ENCODE peak calls at places on chromosomes 5 and 9, in four cellular contexts. Q, A, O and X are unnamed samples.

GRCh38 chr9:122213589-122214413 is 15.0 kb downstream of the LHX6 start:
- DNase-seq in Q (peak), O (peak), A (peak), X (peak)

GRCh38 chr5:173984218-173984617 is 4.8 kb upstream of the C5orf47 start:
- DNase-seq in Q (peak), O (peak), A (no peak), X (no peak)

GRCh38 chr9:129979346-129979745 is 63.6 kb downstream of the FNBP1 start:
- DNase-seq in O (no peak), A (no peak), Q (no peak), X (no peak)

GRCh38 chr9:93020151-93020550 is 38.4 kb upstream of the SUSD3 start:
- DNase-seq in Q (no peak), A (no peak), O (no peak), X (no peak)

GRCh38 chr9:94175669-94176068 is 83.4 kb upstream of the ZNF169 start:
- DNase-seq in O (no peak), Q (no peak), A (no peak), X (no peak)

GRCh38 chr9:104108315-104108714 is 14.2 kb downstream of the SMC2 start:
- DNase-seq in O (no peak), Q (no peak), A (no peak), X (no peak)

GRCh38 chr9:126695186-126696090 is 81.7 kb downstream of the LMX1B start:
- DNase-seq in A (no peak), Q (no peak), O (peak), X (no peak)

GRCh38 chr9:15480028-15480427 is 30.7 kb downstream of the PSIP1 start:
- DNase-seq in Q (no peak), O (no peak), A (no peak), X (no peak)

GRCh38 chr9:37197158-37198033 is 77.0 kb downstream of the ZCCHC7 start:
- DNase-seq in Q (peak), A (no peak), O (peak), X (no peak)

GRCh38 chr9:129006328-129007034 is 21.6 kb downstream of the SH3GLB2 start:
- DNase-seq in O (peak), Q (peak), A (peak), X (no peak)

GRCh38 chr5:35687961-35688360 is 70.3 kb downstream of the SPEF2 start:
- DNase-seq in Q (no peak), A (no peak), O (no peak), X (no peak)

GRCh38 chr9:2415326-2415725 is 206.3 kb upstream of the VLDLR start:
- DNase-seq in A (no peak), Q (no peak), O (no peak), X (no peak)

GRCh38 chr9:96777539-96777864 is 385 bp downstream of the ZNF510 start:
- DNase-seq in A (no peak), Q (no peak), O (no peak), X (no peak)

GRCh38 chr5:89097103-89097502 is 214.1 kb upstream of the MEF2C start:
- DNase-seq in O (no peak), Q (peak), A (no peak), X (no peak)

GRCh38 chr9:112378441-112379176 is 1.3 kb upstream of the HSDL2 start:
- DNase-seq in A (no peak), O (no peak), Q (peak), X (no peak)

GRCh38 chr9:114163517-114163924 is 8.2 kb downstream of the COL27A1 start:
- DNase-seq in Q (no peak), A (no peak), O (peak), X (no peak)

GRCh38 chr5:169116961-169117461 is 183.9 kb downstream of the SLIT3 start:
- DNase-seq in O (peak), Q (no peak), A (no peak), X (no peak)

GRCh38 chr5:1975898-1976765 is 93.4 kb upstream of the IRX4 start:
- DNase-seq in A (no peak), O (no peak), Q (no peak), X (no peak)

GRCh38 chr5:68159251-68159951 is 56.2 kb upstream of the PIK3R1 start:
- DNase-seq in Q (no peak), A (no peak), O (no peak), X (no peak)

DNA sequence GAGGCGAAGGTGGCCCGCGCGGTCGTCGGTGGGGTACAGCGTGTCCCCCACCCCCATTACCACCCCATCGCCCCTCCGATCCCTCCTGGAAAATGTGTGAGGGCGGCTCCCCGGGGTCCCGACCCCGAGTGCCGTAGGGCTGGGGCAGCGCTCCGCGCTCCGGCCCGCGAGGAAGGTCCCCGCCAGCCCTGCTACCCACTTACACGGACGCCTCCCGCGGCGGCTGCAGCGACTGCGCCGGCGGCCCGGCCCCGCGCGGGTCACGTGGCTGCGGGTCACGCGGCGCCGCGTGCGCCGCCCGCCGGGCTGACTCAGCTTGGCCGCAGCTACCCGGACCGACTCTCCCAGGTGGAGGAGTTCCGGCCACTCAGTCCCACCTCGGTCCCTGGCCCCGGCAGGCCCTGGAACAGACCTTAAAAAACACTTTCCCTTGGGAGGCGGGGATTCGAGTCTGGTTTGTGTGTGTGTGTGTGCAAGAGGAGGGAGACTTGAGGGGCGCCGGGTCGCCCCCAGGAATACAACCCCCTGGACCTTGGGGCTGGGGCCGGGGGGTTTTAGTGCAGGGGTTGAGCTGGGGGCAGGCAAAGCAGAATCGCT is at the start of gene GNPDA1:
- DNase-seq in O (peak), Q (peak), A (peak), X (peak)
- TF ChIP-seq CTCF in O (no peak), Q (no peak), A (no peak), X (no peak)

GRCh38 chr5:42912184-42912766 is 100.6 kb upstream of the SELENOP start:
- DNase-seq in Q (peak), O (peak), A (peak), X (no peak)
- TF ChIP-seq CTCF in Q (peak), O (peak), A (peak), X (no peak)

GRCh38 chr9:132546148-132547051 is 36.0 kb upstream of the BARHL1 start:
- DNase-seq in O (peak), Q (no peak), A (no peak), X (no peak)
- TF ChIP-seq CTCF in O (peak), Q (peak), A (no peak), X (peak)

DNA sequence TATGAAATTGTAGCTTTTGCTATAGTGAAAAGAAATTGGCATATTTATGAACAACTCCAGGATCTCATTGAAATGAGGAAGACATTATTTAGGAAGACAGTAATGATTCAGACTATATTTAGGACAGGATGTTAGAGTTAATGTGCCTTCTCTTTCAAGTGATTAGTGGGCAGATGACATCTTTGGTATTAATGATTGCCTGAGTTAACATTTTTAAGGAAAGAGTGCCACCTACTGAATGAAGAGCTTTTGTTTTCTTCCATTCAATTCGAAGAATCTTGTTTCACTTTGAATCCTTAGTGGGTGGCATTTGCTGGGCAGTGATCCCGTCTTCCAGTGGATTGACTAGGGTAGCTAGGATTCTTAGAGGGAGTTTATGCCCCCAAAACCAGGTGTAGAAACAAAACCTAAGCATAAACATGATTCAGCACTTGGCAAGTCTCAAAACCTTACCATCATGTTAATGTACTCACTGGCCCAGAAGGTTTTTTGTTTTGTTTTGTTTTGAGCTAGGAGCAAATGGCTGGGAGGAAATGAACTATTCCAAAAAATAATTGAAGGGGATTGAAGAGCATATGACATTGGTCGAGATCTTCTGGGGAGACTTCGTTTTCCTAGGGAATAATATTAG is 23.2 kb downstream of the MAP3K1 start:
- DNase-seq in O (peak), Q (peak), A (no peak), X (no peak)
- TF ChIP-seq CTCF in O (peak), Q (peak), A (peak), X (no peak)

DNA sequence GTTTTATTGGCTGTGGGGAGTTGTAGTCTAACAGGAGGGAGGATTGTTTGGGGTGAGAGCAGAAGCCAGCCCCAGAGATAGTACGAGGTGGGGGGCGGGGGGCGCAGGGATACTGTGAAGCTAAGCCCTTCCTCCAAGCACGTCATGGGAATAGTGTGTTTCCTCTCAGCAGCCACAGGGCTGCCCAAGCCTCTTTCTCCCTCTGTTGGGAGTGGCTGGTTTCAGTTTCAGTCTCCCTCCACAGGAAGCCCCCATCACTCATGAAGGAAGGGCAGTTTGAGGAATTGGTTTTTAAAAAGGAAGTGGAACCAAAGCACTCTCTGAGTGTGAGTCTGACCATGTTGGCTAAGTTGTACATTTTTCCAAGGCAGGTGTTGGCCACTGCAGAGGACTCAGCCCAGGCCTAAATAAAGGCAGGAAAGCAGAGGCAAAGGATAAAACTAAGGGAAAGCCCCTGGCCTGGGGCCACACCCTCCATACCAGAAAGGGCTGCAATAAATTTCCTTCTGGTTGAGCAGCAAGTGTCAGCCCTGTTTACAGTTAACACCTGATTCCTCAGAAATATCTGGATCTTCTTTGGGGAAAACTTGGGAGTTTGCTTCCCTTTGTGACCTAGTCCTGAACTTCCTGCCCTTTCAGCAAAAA is 3.2 kb downstream of the RAB24 start:
- DNase-seq in O (no peak), A (peak), Q (peak), X (no peak)
- TF ChIP-seq CTCF in O (no peak), A (no peak), Q (peak), X (no peak)

GRCh38 chr9:110068212-110068611 is 139.7 kb downstream of the C9orf152 start:
- DNase-seq in Q (no peak), A (no peak), O (no peak), X (no peak)
- TF ChIP-seq CTCF in Q (no peak), A (no peak), O (no peak), X (no peak)

GRCh38 chr5:135541969-135542502 is 6.3 kb upstream of the NEUROG1 start:
- DNase-seq in O (peak), A (no peak), Q (no peak), X (no peak)
- TF ChIP-seq CTCF in O (no peak), A (no peak), Q (no peak), X (no peak)

DNA sequence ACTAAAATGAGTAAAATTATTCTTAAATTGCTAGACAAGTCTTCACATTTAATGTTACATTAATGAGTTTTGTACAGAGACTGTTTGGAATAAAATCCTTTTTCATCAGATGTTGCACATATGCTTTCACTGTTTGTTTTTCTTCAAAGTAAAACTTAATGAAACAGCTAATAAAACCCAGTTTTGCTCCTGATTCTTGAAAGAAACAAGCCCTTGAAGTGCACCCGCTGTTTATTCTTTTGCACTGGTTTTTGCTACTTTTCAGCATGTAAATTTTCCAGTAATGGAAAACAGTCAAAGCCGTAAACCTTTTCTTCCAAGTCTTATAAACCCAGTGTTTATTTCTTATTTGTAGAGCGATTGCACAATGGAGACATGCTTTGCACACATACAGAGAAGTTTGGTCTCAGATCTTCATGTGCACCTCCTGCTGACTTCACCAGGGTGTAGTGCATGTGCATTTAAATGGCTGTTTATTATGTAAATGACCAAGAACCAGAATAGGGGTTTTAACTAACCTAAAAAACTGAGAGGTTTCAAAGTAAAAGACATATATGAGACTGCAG is 51.8 kb downstream of the ATG10 start:
- DNase-seq in Q (no peak), A (no peak), O (no peak), X (no peak)
- TF ChIP-seq CTCF in Q (no peak), A (no peak), O (no peak), X (no peak)